ENCODE peak calls at places on chromosomes 13 and 19, in four cellular contexts. E is K562, J is astrocyte of the cerebellum, M is body of pancreas. D is an unnamed sample.

GRCh38 chr13:48551329-48551728 is 18.4 kb upstream of the RCBTB2 start:
- DNase-seq in E (no peak), J (no peak), M (no peak), D (no peak)

GRCh38 chr13:29471551-29471950 is 123.9 kb downstream of the SLC7A1 start:
- DNase-seq in E (peak), J (no peak), M (no peak), D (no peak)

GRCh38 chr19:51282335-51282734 is 29.1 kb upstream of the IGLON5 start:
- DNase-seq in E (no peak), J (no peak), M (no peak), D (no peak)

GRCh38 chr19:46821512-46822359 is 28.9 kb downstream of the AP2S1 start:
- DNase-seq in E (no peak), J (no peak), M (no peak), D (no peak)

GRCh38 chr13:103282571-103283450 is 216.6 kb upstream of the SLC10A2 start:
- DNase-seq in E (no peak), J (peak), M (no peak), D (peak)

GRCh38 chr13:113142876-113143275 is 15.6 kb upstream of the PROZ start:
- DNase-seq in E (no peak), J (no peak), M (no peak), D (no peak)

GRCh38 chr13:55727683-55728082 is 1413.0 kb upstream of the PRR20A start:
- DNase-seq in E (no peak), J (no peak), M (no peak), D (no peak)

GRCh38 chr19:19338082-19338481 is 17.5 kb downstream of the MAU2 start:
- DNase-seq in E (no peak), J (peak), M (no peak), D (no peak)

GRCh38 chr19:33264881-33265445 is 37.4 kb downstream of the CEBPA start:
- DNase-seq in E (no peak), J (no peak), M (no peak), D (no peak)

GRCh38 chr13:45603338-45603737 is 12.2 kb downstream of the ERICH6B start:
- DNase-seq in E (no peak), J (no peak), M (no peak), D (no peak)

GRCh38 chr13:96011291-96011875 is 41.8 kb downstream of the UGGT2 start:
- DNase-seq in E (no peak), J (no peak), M (no peak), D (no peak)

GRCh38 chr19:584240-585001 is 5.3 kb upstream of the HCN2 start:
- DNase-seq in E (peak), J (no peak), M (peak), D (peak)

DNA sequence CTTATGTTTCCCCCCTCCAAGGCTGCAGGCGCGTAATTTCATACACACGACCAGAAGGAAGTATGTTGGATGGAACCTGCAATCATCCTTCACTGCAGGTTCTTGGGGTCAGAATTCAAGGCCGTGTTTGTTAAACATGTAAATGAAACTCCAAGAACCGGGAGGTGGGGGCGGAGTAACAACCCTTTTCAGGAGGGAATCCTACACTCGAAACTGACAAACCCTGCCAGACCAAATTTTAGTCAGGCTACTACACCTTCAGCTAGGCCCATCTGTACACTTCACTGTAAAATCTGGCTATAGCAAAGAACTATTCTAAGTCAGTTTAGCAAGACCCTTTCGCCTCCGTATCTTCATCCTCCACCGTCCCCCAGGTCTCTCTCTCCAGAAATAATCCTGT is 1.2 kb downstream of the ZNF607 start:
- DNase-seq in E (peak), J (no peak), M (no peak), D (no peak)
- TF ChIP-seq CTCF in E (no peak), J (no peak), M (no peak), D (no peak)

DNA sequence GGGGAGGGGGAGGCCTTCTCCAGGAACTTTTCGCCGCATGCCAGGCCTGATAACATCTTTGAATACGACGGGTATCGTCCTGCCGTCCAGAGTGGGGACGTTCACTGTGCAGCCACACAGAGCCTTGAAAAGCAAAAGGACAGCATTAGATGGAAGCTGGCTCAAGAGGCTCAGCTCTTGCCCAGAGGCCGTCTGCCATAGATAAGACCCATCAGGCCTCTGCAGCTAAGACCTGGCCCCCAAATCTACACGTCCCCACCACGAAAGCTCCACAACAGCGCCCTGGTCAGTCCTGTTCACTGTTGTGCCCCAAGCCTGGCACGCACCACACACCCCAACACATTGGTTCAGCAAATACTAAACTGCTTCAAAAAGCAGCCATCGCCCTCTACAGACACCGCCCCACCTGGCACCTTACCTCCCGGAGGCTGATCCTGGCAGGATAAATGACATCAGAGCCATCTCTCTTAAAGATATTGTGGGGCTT is 2.1 kb downstream of the DNAJB1 start:
- DNase-seq in E (no peak), J (no peak), M (no peak), D (no peak)
- TF ChIP-seq CTCF in E (peak), J (no peak), M (no peak), D (no peak)

GRCh38 chr19:58330458-58330857 is 3.7 kb downstream of the ZSCAN22 start:
- DNase-seq in E (peak), J (no peak), M (no peak), D (no peak)

GRCh38 chr19:58325623-58326022 is 1.2 kb upstream of the ZSCAN22 start:
- DNase-seq in E (no peak), J (no peak), M (no peak), D (no peak)

GRCh38 chr19:58326501-58326913 is 287 bp upstream of the ZSCAN22 start:
- DNase-seq in E (no peak), J (no peak), M (no peak), D (no peak)

GRCh38 chr19:58326914-58327726 is at the start of gene ZSCAN22:
- DNase-seq in E (peak), J (peak), M (peak), D (peak)

DNA sequence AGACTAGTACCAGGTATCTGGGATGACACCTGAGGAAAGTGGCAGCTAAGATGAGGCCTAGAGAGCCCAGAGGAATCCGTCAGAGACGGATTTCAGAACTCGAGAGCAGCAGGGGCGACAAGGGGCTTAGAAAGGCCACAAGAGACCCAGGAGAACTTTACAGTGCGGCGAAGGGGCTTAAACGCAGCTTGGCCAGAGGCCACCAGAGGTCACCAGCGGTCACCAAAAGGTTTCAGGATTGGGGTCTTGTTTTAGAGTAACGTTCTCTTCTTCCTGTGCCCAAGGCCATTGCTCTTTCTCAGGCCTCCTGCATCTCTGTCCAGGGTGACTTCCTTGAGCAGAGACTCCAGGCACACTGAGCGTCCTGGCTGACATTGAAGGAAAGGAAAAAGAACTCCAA is 2.2 kb downstream of the ZSCAN22 start:
- DNase-seq in E (peak), J (no peak), M (no peak), D (peak)
- TF ChIP-seq CTCF in E (peak), J (no peak), M (no peak), D (peak)

GRCh38 chr13:22944378-22944777 is 236.4 kb upstream of the SGCG start:
- DNase-seq in E (peak), J (no peak), M (no peak), D (no peak)
- TF ChIP-seq CTCF in E (peak), J (no peak), M (no peak), D (no peak)

DNA sequence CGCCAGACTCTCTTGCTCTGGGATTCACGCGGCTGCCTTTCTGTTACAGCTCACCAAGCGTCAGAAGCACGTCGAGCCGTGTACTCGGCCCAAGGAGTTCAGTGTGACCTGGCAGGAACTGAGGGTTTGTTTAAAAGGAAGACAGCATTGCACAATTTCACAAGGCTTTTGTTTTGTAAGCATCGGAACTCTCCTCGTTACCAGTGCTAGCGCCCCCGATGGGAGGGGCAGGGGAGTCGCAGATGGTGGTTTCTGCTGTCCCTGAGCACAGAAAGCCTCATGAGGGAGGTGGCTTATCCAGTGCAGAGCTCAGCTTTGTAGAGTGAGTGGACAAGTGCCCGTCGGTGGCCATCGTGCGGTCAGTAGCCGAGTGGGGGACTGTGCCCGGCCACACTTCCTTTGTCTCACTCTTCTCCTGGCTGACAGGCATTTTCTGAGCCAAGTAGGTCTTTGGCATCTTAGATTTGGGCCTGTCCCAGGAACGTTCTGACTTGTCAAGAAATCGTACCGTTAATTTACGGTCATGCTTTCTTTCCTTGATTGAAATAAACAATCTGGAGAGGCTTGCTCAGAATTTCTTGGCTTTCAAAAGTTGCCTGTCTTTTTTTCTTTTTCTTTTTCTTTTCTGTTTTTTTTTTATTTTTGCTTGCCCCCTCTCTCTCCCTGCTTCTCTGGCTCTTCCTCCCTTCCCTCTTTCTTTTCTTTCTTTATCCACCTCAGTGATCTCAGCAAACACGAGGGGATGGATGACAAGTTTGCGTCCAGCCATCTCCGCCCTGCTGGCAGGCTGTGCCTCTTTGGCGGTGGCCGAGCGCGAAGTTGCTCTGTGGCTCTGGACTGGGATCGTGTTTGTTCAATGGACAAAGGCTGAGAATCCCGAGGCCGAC is 7.7 kb downstream of the KDM4B start:
- DNase-seq in E (peak), J (peak), M (no peak), D (no peak)
- TF ChIP-seq CTCF in E (peak), J (peak), M (no peak), D (no peak)

DNA sequence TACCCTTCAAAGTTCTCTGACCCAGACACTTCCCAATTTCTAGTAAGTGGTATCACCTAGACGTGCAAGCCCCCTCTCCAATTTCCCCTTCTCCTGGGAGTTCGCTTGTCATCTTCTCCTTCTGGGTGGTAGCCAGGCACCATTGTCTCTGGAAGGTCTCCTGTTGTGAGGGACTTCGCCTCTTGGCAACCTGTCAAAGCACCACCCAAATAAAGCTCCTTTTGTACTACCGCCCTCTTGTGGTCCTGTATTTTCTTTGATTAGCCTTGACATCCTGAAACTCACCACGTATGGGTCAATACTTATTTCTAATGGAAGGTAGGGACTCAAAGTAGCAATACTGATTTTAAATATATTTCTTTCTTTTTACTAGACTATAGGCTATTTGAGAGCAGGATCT is 8.2 kb downstream of the GPC5 start:
- DNase-seq in E (peak), J (no peak), M (no peak), D (no peak)
- TF ChIP-seq CTCF in E (no peak), J (peak), M (peak), D (peak)

GRCh38 chr13:91247768-91248167 is 99.7 kb upstream of the MIR17HG start:
- DNase-seq in E (no peak), J (no peak), M (no peak), D (no peak)
- TF ChIP-seq CTCF in E (no peak), J (peak), M (no peak), D (peak)

GRCh38 chr13:110565296-110565695 is 3.8 kb upstream of the RAB20 start:
- DNase-seq in E (no peak), J (no peak), M (no peak), D (no peak)
- TF ChIP-seq CTCF in E (no peak), J (no peak), M (no peak), D (no peak)

GRCh38 chr13:67506407-67506806 is 276.3 kb upstream of the PCDH9 start:
- DNase-seq in E (no peak), J (no peak), M (no peak), D (no peak)
- TF ChIP-seq CTCF in E (no peak), J (no peak), M (no peak), D (no peak)

D was measured in nephron progenitor cell.